ENCODE peak calls at places on chromosomes 12 and 14, in four cellular contexts. One of them, this sample, is unnamed.

GRCh38 chr14:92783813-92784431 is 10.2 kb upstream of the GOLGA5 start:
- DNase-seq in mesendoderm: peak
- DNase-seq in T1000: no peak
- DNase-seq in stimulated activated CD8-positive, alpha-beta memory T cell treated with anti-CD3 and anti-CD28 coated beads, Interleukin-7, amount 100 ng/mL, for 24 hours: no peak
- DNase-seq in this sample: no peak

GRCh38 chr14:22824711-22825359 is 4.9 kb upstream of the MRPL52 start:
- DNase-seq in mesendoderm: peak
- DNase-seq in T1000: peak
- DNase-seq in stimulated activated CD8-positive, alpha-beta memory T cell treated with anti-CD3 and anti-CD28 coated beads, Interleukin-7, amount 100 ng/mL, for 24 hours: no peak
- DNase-seq in this sample: peak

GRCh38 chr14:67618617-67619063 is 1.1 kb upstream of the ARG2 start:
- DNase-seq in mesendoderm: peak
- DNase-seq in T1000: no peak
- DNase-seq in stimulated activated CD8-positive, alpha-beta memory T cell treated with anti-CD3 and anti-CD28 coated beads, Interleukin-7, amount 100 ng/mL, for 24 hours: no peak
- DNase-seq in this sample: peak

GRCh38 chr14:103141117-103141796 is 18.0 kb downstream of the TNFAIP2 start:
- DNase-seq in mesendoderm: peak
- DNase-seq in T1000: no peak
- DNase-seq in stimulated activated CD8-positive, alpha-beta memory T cell treated with anti-CD3 and anti-CD28 coated beads, Interleukin-7, amount 100 ng/mL, for 24 hours: no peak
- DNase-seq in this sample: peak

GRCh38 chr12:3757261-3757660 is 4.4 kb upstream of the CRACR2A start:
- DNase-seq in mesendoderm: no peak
- DNase-seq in T1000: no peak
- DNase-seq in stimulated activated CD8-positive, alpha-beta memory T cell treated with anti-CD3 and anti-CD28 coated beads, Interleukin-7, amount 100 ng/mL, for 24 hours: no peak
- DNase-seq in this sample: no peak

GRCh38 chr12:113980054-113980453 is 13.9 kb upstream of the RBM19 start:
- DNase-seq in mesendoderm: no peak
- DNase-seq in T1000: no peak
- DNase-seq in stimulated activated CD8-positive, alpha-beta memory T cell treated with anti-CD3 and anti-CD28 coated beads, Interleukin-7, amount 100 ng/mL, for 24 hours: no peak
- DNase-seq in this sample: no peak

GRCh38 chr14:72500234-72500838 is 393.6 kb downstream of the DPF3 start:
- DNase-seq in mesendoderm: no peak
- DNase-seq in T1000: no peak
- DNase-seq in stimulated activated CD8-positive, alpha-beta memory T cell treated with anti-CD3 and anti-CD28 coated beads, Interleukin-7, amount 100 ng/mL, for 24 hours: no peak
- DNase-seq in this sample: no peak

GRCh38 chr12:78530065-78530765 is 334.4 kb upstream of the SYT1 start:
- DNase-seq in mesendoderm: peak
- DNase-seq in T1000: no peak
- DNase-seq in stimulated activated CD8-positive, alpha-beta memory T cell treated with anti-CD3 and anti-CD28 coated beads, Interleukin-7, amount 100 ng/mL, for 24 hours: no peak
- DNase-seq in this sample: no peak

GRCh38 chr12:76790564-76791552 is 26.9 kb downstream of the ZDHHC17 start:
- DNase-seq in mesendoderm: no peak
- DNase-seq in T1000: no peak
- DNase-seq in stimulated activated CD8-positive, alpha-beta memory T cell treated with anti-CD3 and anti-CD28 coated beads, Interleukin-7, amount 100 ng/mL, for 24 hours: no peak
- DNase-seq in this sample: no peak

GRCh38 chr14:23057757-23058653 is 685 bp upstream of the CDH24 start:
- DNase-seq in mesendoderm: peak
- DNase-seq in T1000: no peak
- DNase-seq in stimulated activated CD8-positive, alpha-beta memory T cell treated with anti-CD3 and anti-CD28 coated beads, Interleukin-7, amount 100 ng/mL, for 24 hours: peak
- DNase-seq in this sample: peak

GRCh38 chr12:5809586-5809985 is 135.5 kb downstream of the ANO2 start:
- DNase-seq in mesendoderm: no peak
- DNase-seq in T1000: no peak
- DNase-seq in stimulated activated CD8-positive, alpha-beta memory T cell treated with anti-CD3 and anti-CD28 coated beads, Interleukin-7, amount 100 ng/mL, for 24 hours: no peak
- DNase-seq in this sample: no peak

GRCh38 chr12:77299910-77300772 is 234.8 kb upstream of the E2F7 start:
- DNase-seq in mesendoderm: no peak
- DNase-seq in T1000: no peak
- DNase-seq in stimulated activated CD8-positive, alpha-beta memory T cell treated with anti-CD3 and anti-CD28 coated beads, Interleukin-7, amount 100 ng/mL, for 24 hours: no peak
- DNase-seq in this sample: no peak

GRCh38 chr12:5954661-5955060 is 9.6 kb upstream of the ANO2 start:
- DNase-seq in mesendoderm: no peak
- DNase-seq in T1000: no peak
- DNase-seq in stimulated activated CD8-positive, alpha-beta memory T cell treated with anti-CD3 and anti-CD28 coated beads, Interleukin-7, amount 100 ng/mL, for 24 hours: no peak
- DNase-seq in this sample: no peak

GRCh38 chr14:94754391-94754942 is 15.4 kb downstream of the GSC start:
- DNase-seq in mesendoderm: no peak
- DNase-seq in T1000: no peak
- DNase-seq in stimulated activated CD8-positive, alpha-beta memory T cell treated with anti-CD3 and anti-CD28 coated beads, Interleukin-7, amount 100 ng/mL, for 24 hours: no peak
- DNase-seq in this sample: no peak

GRCh38 chr14:102926104-102926503 is 3.6 kb downstream of the AMN start:
- DNase-seq in mesendoderm: no peak
- DNase-seq in T1000: no peak
- DNase-seq in stimulated activated CD8-positive, alpha-beta memory T cell treated with anti-CD3 and anti-CD28 coated beads, Interleukin-7, amount 100 ng/mL, for 24 hours: no peak
- DNase-seq in this sample: no peak

GRCh38 chr12:116556964-116557706 is 2.0 kb upstream of the MAP1LC3B2 start:
- DNase-seq in mesendoderm: no peak
- DNase-seq in T1000: no peak
- DNase-seq in stimulated activated CD8-positive, alpha-beta memory T cell treated with anti-CD3 and anti-CD28 coated beads, Interleukin-7, amount 100 ng/mL, for 24 hours: no peak
- DNase-seq in this sample: no peak

GRCh38 chr14:44895716-44896115 is 66.0 kb downstream of the KLHL28 start:
- DNase-seq in mesendoderm: peak
- DNase-seq in T1000: no peak
- DNase-seq in stimulated activated CD8-positive, alpha-beta memory T cell treated with anti-CD3 and anti-CD28 coated beads, Interleukin-7, amount 100 ng/mL, for 24 hours: no peak
- DNase-seq in this sample: no peak

GRCh38 chr14:23409475-23409874 is 1.4 kb upstream of the MYH6 start:
- DNase-seq in mesendoderm: no peak
- DNase-seq in T1000: no peak
- DNase-seq in stimulated activated CD8-positive, alpha-beta memory T cell treated with anti-CD3 and anti-CD28 coated beads, Interleukin-7, amount 100 ng/mL, for 24 hours: no peak
- DNase-seq in this sample: no peak

GRCh38 chr14:98903371-98903770 is 368.6 kb downstream of the BCL11B start:
- DNase-seq in mesendoderm: no peak
- DNase-seq in T1000: no peak
- DNase-seq in stimulated activated CD8-positive, alpha-beta memory T cell treated with anti-CD3 and anti-CD28 coated beads, Interleukin-7, amount 100 ng/mL, for 24 hours: no peak
- DNase-seq in this sample: no peak

GRCh38 chr14:101353422-101353821 is 207.9 kb upstream of the DIO3 start:
- DNase-seq in mesendoderm: no peak
- DNase-seq in T1000: no peak
- DNase-seq in stimulated activated CD8-positive, alpha-beta memory T cell treated with anti-CD3 and anti-CD28 coated beads, Interleukin-7, amount 100 ng/mL, for 24 hours: no peak
- DNase-seq in this sample: no peak

GRCh38 chr12:12333980-12334709 is 15.9 kb downstream of the MANSC1 start:
- DNase-seq in mesendoderm: peak
- DNase-seq in T1000: no peak
- DNase-seq in stimulated activated CD8-positive, alpha-beta memory T cell treated with anti-CD3 and anti-CD28 coated beads, Interleukin-7, amount 100 ng/mL, for 24 hours: peak
- DNase-seq in this sample: peak

GRCh38 chr12:94879542-94879941 is 124.0 kb downstream of the NDUFA12 start:
- DNase-seq in mesendoderm: peak
- DNase-seq in T1000: no peak
- DNase-seq in stimulated activated CD8-positive, alpha-beta memory T cell treated with anti-CD3 and anti-CD28 coated beads, Interleukin-7, amount 100 ng/mL, for 24 hours: no peak
- DNase-seq in this sample: peak

GRCh38 chr12:58387199-58387598 is 445.8 kb downstream of the ATP23 start:
- DNase-seq in mesendoderm: peak
- DNase-seq in T1000: no peak
- DNase-seq in stimulated activated CD8-positive, alpha-beta memory T cell treated with anti-CD3 and anti-CD28 coated beads, Interleukin-7, amount 100 ng/mL, for 24 hours: no peak
- DNase-seq in this sample: no peak

GRCh38 chr12:47707905-47708543 is 2.2 kb upstream of the RPAP3 start:
- DNase-seq in mesendoderm: no peak
- DNase-seq in T1000: no peak
- DNase-seq in stimulated activated CD8-positive, alpha-beta memory T cell treated with anti-CD3 and anti-CD28 coated beads, Interleukin-7, amount 100 ng/mL, for 24 hours: no peak
- DNase-seq in this sample: no peak

GRCh38 chr14:31126680-31127079 is 80.9 kb downstream of the HECTD1 start:
- DNase-seq in mesendoderm: no peak
- DNase-seq in T1000: no peak
- DNase-seq in stimulated activated CD8-positive, alpha-beta memory T cell treated with anti-CD3 and anti-CD28 coated beads, Interleukin-7, amount 100 ng/mL, for 24 hours: no peak
- DNase-seq in this sample: no peak

GRCh38 chr12:65496617-65497016 is 218.1 kb downstream of the MSRB3 start:
- DNase-seq in mesendoderm: no peak
- DNase-seq in T1000: no peak
- DNase-seq in stimulated activated CD8-positive, alpha-beta memory T cell treated with anti-CD3 and anti-CD28 coated beads, Interleukin-7, amount 100 ng/mL, for 24 hours: no peak
- DNase-seq in this sample: no peak

GRCh38 chr12:77941396-77941795 is 110.7 kb downstream of the NAV3 start:
- DNase-seq in mesendoderm: no peak
- DNase-seq in T1000: no peak
- DNase-seq in stimulated activated CD8-positive, alpha-beta memory T cell treated with anti-CD3 and anti-CD28 coated beads, Interleukin-7, amount 100 ng/mL, for 24 hours: no peak
- DNase-seq in this sample: no peak

GRCh38 chr12:117051380-117051779 is 47.8 kb downstream of the TESC start:
- DNase-seq in mesendoderm: no peak
- DNase-seq in T1000: no peak
- DNase-seq in stimulated activated CD8-positive, alpha-beta memory T cell treated with anti-CD3 and anti-CD28 coated beads, Interleukin-7, amount 100 ng/mL, for 24 hours: no peak
- DNase-seq in this sample: no peak